ENCODE peak calls at places on chromosomes 6 and 20, in ten cellular contexts. One of them, this sample, is unnamed.

GRCh38 chr6:14762077-14762476 is 483.8 kb upstream of the JARID2 start:
- DNase-seq in retinal pigment epithelial cell: no peak
- DNase-seq in WTC11: no peak
- DNase-seq in AG04449: no peak
- DNase-seq in omental fat pad: no peak
- DNase-seq in endothelial cell: no peak
- DNase-seq in cardiac muscle cell: no peak
- DNase-seq in testis: no peak
- DNase-seq in Peyer's patch: peak
- DNase-seq in kidney epithelial cell: no peak
- DNase-seq in this sample: no peak

GRCh38 chr6:142822882-142823578 is 121.9 kb downstream of the HIVEP2 start:
- DNase-seq in retinal pigment epithelial cell: no peak
- DNase-seq in AG04449: no peak
- DNase-seq in WTC11: peak
- DNase-seq in kidney epithelial cell: no peak
- DNase-seq in cardiac muscle cell: peak
- DNase-seq in Peyer's patch: no peak
- DNase-seq in endothelial cell: peak
- DNase-seq in omental fat pad: no peak
- DNase-seq in testis: peak
- DNase-seq in this sample: no peak

GRCh38 chr20:664151-664550 is 11.2 kb upstream of the SRXN1 start:
- DNase-seq in retinal pigment epithelial cell: no peak
- DNase-seq in AG04449: no peak
- DNase-seq in omental fat pad: no peak
- DNase-seq in kidney epithelial cell: no peak
- DNase-seq in testis: no peak
- DNase-seq in endothelial cell: no peak
- DNase-seq in cardiac muscle cell: no peak
- DNase-seq in Peyer's patch: no peak
- DNase-seq in WTC11: peak
- DNase-seq in this sample: no peak

GRCh38 chr6:169738204-169738971 is 13.0 kb downstream of the DYNLT2 start:
- DNase-seq in kidney epithelial cell: no peak
- DNase-seq in Peyer's patch: no peak
- DNase-seq in AG04449: no peak
- DNase-seq in cardiac muscle cell: peak
- DNase-seq in endothelial cell: no peak
- DNase-seq in omental fat pad: no peak
- DNase-seq in retinal pigment epithelial cell: no peak
- DNase-seq in WTC11: no peak
- DNase-seq in testis: no peak
- DNase-seq in this sample: no peak

GRCh38 chr6:105326216-105326615 is 76.7 kb downstream of the PREP start:
- DNase-seq in endothelial cell: no peak
- DNase-seq in retinal pigment epithelial cell: no peak
- DNase-seq in testis: no peak
- DNase-seq in omental fat pad: no peak
- DNase-seq in AG04449: no peak
- DNase-seq in WTC11: no peak
- DNase-seq in kidney epithelial cell: no peak
- DNase-seq in cardiac muscle cell: no peak
- DNase-seq in Peyer's patch: peak
- DNase-seq in this sample: no peak

GRCh38 chr6:164563866-164564265 is 745.5 kb downstream of the C6orf118 start:
- DNase-seq in kidney epithelial cell: no peak
- DNase-seq in cardiac muscle cell: no peak
- DNase-seq in testis: no peak
- DNase-seq in WTC11: no peak
- DNase-seq in retinal pigment epithelial cell: peak
- DNase-seq in omental fat pad: no peak
- DNase-seq in Peyer's patch: no peak
- DNase-seq in AG04449: no peak
- DNase-seq in endothelial cell: no peak
- DNase-seq in this sample: no peak

GRCh38 chr6:137573739-137574138 is 79.5 kb upstream of the OLIG3 start:
- DNase-seq in WTC11: no peak
- DNase-seq in testis: no peak
- DNase-seq in omental fat pad: no peak
- DNase-seq in cardiac muscle cell: no peak
- DNase-seq in retinal pigment epithelial cell: no peak
- DNase-seq in kidney epithelial cell: no peak
- DNase-seq in Peyer's patch: no peak
- DNase-seq in endothelial cell: no peak
- DNase-seq in AG04449: no peak
- DNase-seq in this sample: no peak

GRCh38 chr20:35791823-35792222 is 20.0 kb downstream of the PHF20 start:
- DNase-seq in testis: no peak
- DNase-seq in AG04449: peak
- DNase-seq in cardiac muscle cell: no peak
- DNase-seq in retinal pigment epithelial cell: peak
- DNase-seq in kidney epithelial cell: peak
- DNase-seq in omental fat pad: no peak
- DNase-seq in endothelial cell: no peak
- DNase-seq in WTC11: no peak
- DNase-seq in Peyer's patch: no peak
- DNase-seq in this sample: no peak

GRCh38 chr6:30555428-30556005 is 772 bp downstream of the GNL1 start:
- DNase-seq in retinal pigment epithelial cell: no peak
- DNase-seq in endothelial cell: peak
- DNase-seq in Peyer's patch: peak
- DNase-seq in kidney epithelial cell: no peak
- DNase-seq in testis: peak
- DNase-seq in omental fat pad: no peak
- DNase-seq in AG04449: no peak
- DNase-seq in WTC11: peak
- DNase-seq in cardiac muscle cell: peak
- DNase-seq in this sample: no peak

GRCh38 chr6:16737389-16737788 is 23.9 kb downstream of the ATXN1 start:
- DNase-seq in retinal pigment epithelial cell: no peak
- DNase-seq in cardiac muscle cell: no peak
- DNase-seq in Peyer's patch: no peak
- DNase-seq in kidney epithelial cell: no peak
- DNase-seq in endothelial cell: no peak
- DNase-seq in testis: no peak
- DNase-seq in omental fat pad: no peak
- DNase-seq in AG04449: no peak
- DNase-seq in WTC11: no peak
- DNase-seq in this sample: no peak

GRCh38 chr20:51326241-51326819 is 216.2 kb downstream of the NFATC2 start:
- DNase-seq in retinal pigment epithelial cell: no peak
- DNase-seq in cardiac muscle cell: peak
- DNase-seq in AG04449: no peak
- DNase-seq in testis: peak
- DNase-seq in kidney epithelial cell: no peak
- DNase-seq in Peyer's patch: peak
- DNase-seq in WTC11: peak
- DNase-seq in omental fat pad: no peak
- DNase-seq in endothelial cell: peak
- DNase-seq in this sample: no peak

GRCh38 chr6:42210551-42210950 is 7.1 kb downstream of the MRPS10 start:
- DNase-seq in cardiac muscle cell: no peak
- DNase-seq in AG04449: no peak
- DNase-seq in testis: no peak
- DNase-seq in retinal pigment epithelial cell: no peak
- DNase-seq in endothelial cell: no peak
- DNase-seq in Peyer's patch: no peak
- DNase-seq in omental fat pad: no peak
- DNase-seq in WTC11: no peak
- DNase-seq in kidney epithelial cell: no peak
- DNase-seq in this sample: no peak

GRCh38 chr6:21738180-21739094 is 144.9 kb downstream of the SOX4 start:
- DNase-seq in kidney epithelial cell: no peak
- DNase-seq in Peyer's patch: no peak
- DNase-seq in WTC11: no peak
- DNase-seq in cardiac muscle cell: no peak
- DNase-seq in retinal pigment epithelial cell: no peak
- DNase-seq in testis: no peak
- DNase-seq in AG04449: no peak
- DNase-seq in endothelial cell: no peak
- DNase-seq in omental fat pad: no peak
- DNase-seq in this sample: no peak

GRCh38 chr6:66896415-66896814 is 1189.4 kb upstream of the EYS start:
- DNase-seq in endothelial cell: no peak
- DNase-seq in testis: no peak
- DNase-seq in omental fat pad: no peak
- DNase-seq in WTC11: no peak
- DNase-seq in AG04449: no peak
- DNase-seq in Peyer's patch: no peak
- DNase-seq in kidney epithelial cell: peak
- DNase-seq in cardiac muscle cell: no peak
- DNase-seq in retinal pigment epithelial cell: peak
- DNase-seq in this sample: no peak

GRCh38 chr20:20440473-20440872 is 72.6 kb downstream of the INSM1 start:
- DNase-seq in retinal pigment epithelial cell: no peak
- DNase-seq in Peyer's patch: no peak
- DNase-seq in testis: no peak
- DNase-seq in AG04449: no peak
- DNase-seq in kidney epithelial cell: no peak
- DNase-seq in WTC11: no peak
- DNase-seq in endothelial cell: no peak
- DNase-seq in omental fat pad: no peak
- DNase-seq in cardiac muscle cell: no peak
- DNase-seq in this sample: no peak

GRCh38 chr20:45469336-45470261 is at the start of gene WFDC2:
- DNase-seq in kidney epithelial cell: no peak
- DNase-seq in WTC11: peak
- DNase-seq in testis: no peak
- DNase-seq in cardiac muscle cell: peak
- DNase-seq in Peyer's patch: no peak
- DNase-seq in omental fat pad: no peak
- DNase-seq in endothelial cell: peak
- DNase-seq in retinal pigment epithelial cell: no peak
- DNase-seq in AG04449: no peak
- DNase-seq in this sample: no peak

DNA sequence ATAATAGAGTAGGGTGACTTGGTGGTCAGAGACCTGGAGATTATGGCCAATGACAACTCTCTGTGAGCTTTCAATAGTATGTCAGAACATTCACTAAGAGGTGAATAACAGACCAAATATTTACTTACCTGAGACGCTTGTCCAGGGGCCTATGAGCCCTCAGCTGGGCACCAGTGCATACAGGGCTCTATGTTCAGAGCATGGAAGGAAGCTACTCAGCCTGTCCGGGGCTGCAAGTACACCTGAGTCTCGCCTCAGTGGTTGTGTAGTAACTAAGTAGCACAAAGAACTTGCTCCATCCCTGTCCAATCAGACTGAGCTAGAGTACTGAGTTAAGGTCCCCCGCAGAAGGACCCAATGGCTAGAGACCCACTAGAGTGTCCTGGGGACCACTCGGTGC is 11.6 kb upstream of the SCGN start:
- DNase-seq in kidney epithelial cell: no peak
- DNase-seq in cardiac muscle cell: no peak
- DNase-seq in endothelial cell: no peak
- DNase-seq in omental fat pad: no peak
- DNase-seq in Peyer's patch: no peak
- DNase-seq in WTC11: no peak
- DNase-seq in AG04449: no peak
- DNase-seq in retinal pigment epithelial cell: no peak
- DNase-seq in testis: no peak
- DNase-seq in this sample: no peak
- TF ChIP-seq CTCF in kidney epithelial cell: no peak
- TF ChIP-seq CTCF in cardiac muscle cell: no peak
- TF ChIP-seq CTCF in endothelial cell: no peak
- TF ChIP-seq CTCF in omental fat pad: no peak
- TF ChIP-seq CTCF in Peyer's patch: no peak
- TF ChIP-seq CTCF in WTC11: no peak
- TF ChIP-seq CTCF in AG04449: no peak
- TF ChIP-seq CTCF in retinal pigment epithelial cell: no peak
- TF ChIP-seq CTCF in testis: no peak
- TF ChIP-seq CTCF in this sample: no peak

DNA sequence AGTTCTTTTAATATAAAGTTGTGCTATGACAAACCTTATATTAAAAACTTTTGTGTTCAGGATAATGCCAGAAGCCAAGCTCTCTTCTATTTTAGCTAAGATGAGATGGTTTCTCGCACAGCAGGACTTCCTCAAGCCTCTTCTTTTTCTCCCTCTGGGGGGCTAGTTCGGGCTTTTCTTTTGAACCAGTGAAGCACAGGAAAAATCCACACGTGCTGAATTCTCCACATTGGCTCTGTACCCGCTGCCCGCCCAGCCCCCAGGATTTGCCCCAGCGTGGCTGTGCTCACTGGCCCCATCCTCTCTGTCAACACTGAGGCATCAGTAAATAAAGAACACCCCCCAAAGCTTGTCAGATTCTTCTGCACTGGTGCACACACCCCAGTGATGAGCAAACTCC is 232.8 kb downstream of the ZNF217 start:
- DNase-seq in cardiac muscle cell: no peak
- DNase-seq in omental fat pad: no peak
- DNase-seq in WTC11: no peak
- DNase-seq in kidney epithelial cell: no peak
- DNase-seq in retinal pigment epithelial cell: no peak
- DNase-seq in testis: no peak
- DNase-seq in Peyer's patch: no peak
- DNase-seq in AG04449: no peak
- DNase-seq in endothelial cell: no peak
- DNase-seq in this sample: no peak
- TF ChIP-seq CTCF in cardiac muscle cell: no peak
- TF ChIP-seq CTCF in omental fat pad: no peak
- TF ChIP-seq CTCF in WTC11: no peak
- TF ChIP-seq CTCF in kidney epithelial cell: no peak
- TF ChIP-seq CTCF in retinal pigment epithelial cell: no peak
- TF ChIP-seq CTCF in testis: no peak
- TF ChIP-seq CTCF in Peyer's patch: no peak
- TF ChIP-seq CTCF in AG04449: no peak
- TF ChIP-seq CTCF in endothelial cell: no peak
- TF ChIP-seq CTCF in this sample: no peak

DNA sequence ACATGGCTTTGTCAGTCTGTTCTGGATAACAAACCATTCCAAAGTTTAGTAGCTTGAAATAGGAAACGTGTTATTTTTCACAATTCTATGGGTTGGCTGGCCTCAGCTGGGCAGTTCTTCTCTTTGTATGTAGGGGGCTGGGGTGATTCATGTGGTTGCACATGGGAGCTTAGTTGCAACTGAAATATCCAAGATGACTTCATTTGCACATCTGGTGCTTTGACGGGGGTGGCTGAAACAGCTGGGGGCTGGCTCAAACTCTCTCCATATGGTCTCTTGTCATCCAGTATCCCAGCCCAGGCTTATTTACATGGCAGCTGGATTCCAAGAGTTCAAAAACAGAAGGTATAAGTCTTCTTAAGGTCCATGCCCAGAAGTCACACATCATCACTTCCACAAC is 9.5 kb downstream of the ECT2L start:
- DNase-seq in WTC11: no peak
- DNase-seq in retinal pigment epithelial cell: no peak
- DNase-seq in cardiac muscle cell: no peak
- DNase-seq in Peyer's patch: no peak
- DNase-seq in testis: no peak
- DNase-seq in AG04449: no peak
- DNase-seq in omental fat pad: no peak
- DNase-seq in endothelial cell: no peak
- DNase-seq in kidney epithelial cell: no peak
- DNase-seq in this sample: no peak
- TF ChIP-seq CTCF in WTC11: no peak
- TF ChIP-seq CTCF in retinal pigment epithelial cell: no peak
- TF ChIP-seq CTCF in cardiac muscle cell: no peak
- TF ChIP-seq CTCF in Peyer's patch: no peak
- TF ChIP-seq CTCF in testis: no peak
- TF ChIP-seq CTCF in AG04449: no peak
- TF ChIP-seq CTCF in omental fat pad: no peak
- TF ChIP-seq CTCF in endothelial cell: no peak
- TF ChIP-seq CTCF in kidney epithelial cell: no peak
- TF ChIP-seq CTCF in this sample: no peak

GRCh38 chr6:76466286-76466685 is 393.8 kb upstream of the IMPG1 start:
- DNase-seq in WTC11: no peak
- DNase-seq in testis: no peak
- DNase-seq in omental fat pad: no peak
- DNase-seq in Peyer's patch: no peak
- DNase-seq in cardiac muscle cell: no peak
- DNase-seq in kidney epithelial cell: no peak
- DNase-seq in retinal pigment epithelial cell: no peak
- DNase-seq in AG04449: no peak
- DNase-seq in endothelial cell: no peak
- DNase-seq in this sample: no peak
- TF ChIP-seq CTCF in WTC11: no peak
- TF ChIP-seq CTCF in testis: no peak
- TF ChIP-seq CTCF in omental fat pad: no peak
- TF ChIP-seq CTCF in Peyer's patch: no peak
- TF ChIP-seq CTCF in cardiac muscle cell: no peak
- TF ChIP-seq CTCF in kidney epithelial cell: no peak
- TF ChIP-seq CTCF in retinal pigment epithelial cell: no peak
- TF ChIP-seq CTCF in AG04449: no peak
- TF ChIP-seq CTCF in endothelial cell: no peak
- TF ChIP-seq CTCF in this sample: no peak